ENCODE peak calls at places on chromosome 10, in four cellular contexts. One of them, this sample, is unnamed.

GRCh38 chr10:21724695-21725371 is 190.8 kb downstream of the MLLT10 start:
- DNase-seq in ovary: peak
- DNase-seq in A549: peak
- DNase-seq in stomach: peak
- DNase-seq in this sample: peak

GRCh38 chr10:52757777-52758176 is 14.8 kb downstream of the MBL2 start:
- DNase-seq in ovary: no peak
- DNase-seq in A549: no peak
- DNase-seq in stomach: no peak
- DNase-seq in this sample: no peak

GRCh38 chr10:116097239-116097751 is 175.7 kb downstream of the GFRA1 start:
- DNase-seq in ovary: no peak
- DNase-seq in A549: no peak
- DNase-seq in stomach: no peak
- DNase-seq in this sample: no peak

GRCh38 chr10:104784452-104784851 is 143.4 kb downstream of the SORCS3 start:
- DNase-seq in ovary: no peak
- DNase-seq in A549: no peak
- DNase-seq in stomach: no peak
- DNase-seq in this sample: no peak

GRCh38 chr10:100131571-100131970 is 49.9 kb upstream of the CPN1 start:
- DNase-seq in ovary: no peak
- DNase-seq in A549: no peak
- DNase-seq in stomach: no peak
- DNase-seq in this sample: no peak

GRCh38 chr10:7767209-7767608 is 20.6 kb downstream of the KIN start:
- DNase-seq in ovary: no peak
- DNase-seq in A549: no peak
- DNase-seq in stomach: no peak
- DNase-seq in this sample: no peak

GRCh38 chr10:125043824-125044658 is 102.1 kb downstream of the ZRANB1 start:
- DNase-seq in ovary: peak
- DNase-seq in A549: no peak
- DNase-seq in stomach: no peak
- DNase-seq in this sample: no peak

GRCh38 chr10:86355571-86356038 is 11.0 kb downstream of the GRID1 start:
- DNase-seq in ovary: no peak
- DNase-seq in A549: no peak
- DNase-seq in stomach: no peak
- DNase-seq in this sample: peak

GRCh38 chr10:7576340-7576739 is 90.4 kb downstream of the ITIH5 start:
- DNase-seq in ovary: peak
- DNase-seq in A549: no peak
- DNase-seq in stomach: no peak
- DNase-seq in this sample: no peak

GRCh38 chr10:78045237-78045636 is 11.6 kb downstream of the RPS24 start:
- DNase-seq in ovary: no peak
- DNase-seq in A549: no peak
- DNase-seq in stomach: no peak
- DNase-seq in this sample: no peak

GRCh38 chr10:6171891-6172354 is 30.8 kb upstream of the PFKFB3 start:
- DNase-seq in ovary: no peak
- DNase-seq in A549: no peak
- DNase-seq in stomach: peak
- DNase-seq in this sample: no peak

GRCh38 chr10:28733647-28734046 is 56.3 kb downstream of the BAMBI start:
- DNase-seq in ovary: no peak
- DNase-seq in A549: no peak
- DNase-seq in stomach: no peak
- DNase-seq in this sample: no peak

GRCh38 chr10:70130878-70131559 is 1.6 kb downstream of the AIFM2 start:
- DNase-seq in ovary: no peak
- DNase-seq in A549: no peak
- DNase-seq in stomach: no peak
- DNase-seq in this sample: no peak

GRCh38 chr10:30883116-30883515 is 148.5 kb downstream of the ZNF438 start:
- DNase-seq in ovary: no peak
- DNase-seq in A549: no peak
- DNase-seq in stomach: no peak
- DNase-seq in this sample: no peak

GRCh38 chr10:62742447-62743105 is 61.9 kb upstream of the ADO start:
- DNase-seq in ovary: no peak
- DNase-seq in A549: no peak
- DNase-seq in stomach: no peak
- DNase-seq in this sample: no peak

GRCh38 chr10:117375360-117376147 is at the start of gene PDZD8:
- DNase-seq in ovary: peak
- DNase-seq in A549: peak
- DNase-seq in stomach: peak
- DNase-seq in this sample: peak
- TF ChIP-seq POLR2A in ovary: peak
- TF ChIP-seq POLR2A in A549: peak
- TF ChIP-seq POLR2A in stomach: no peak
- TF ChIP-seq POLR2A in this sample: peak

GRCh38 chr10:92091965-92092364 is 168.4 kb downstream of the BTAF1 start:
- DNase-seq in ovary: no peak
- DNase-seq in A549: no peak
- DNase-seq in stomach: no peak
- DNase-seq in this sample: no peak
- TF ChIP-seq EP300 in ovary: no peak
- TF ChIP-seq EP300 in A549: no peak
- TF ChIP-seq EP300 in stomach: no peak
- TF ChIP-seq EP300 in this sample: no peak

DNA sequence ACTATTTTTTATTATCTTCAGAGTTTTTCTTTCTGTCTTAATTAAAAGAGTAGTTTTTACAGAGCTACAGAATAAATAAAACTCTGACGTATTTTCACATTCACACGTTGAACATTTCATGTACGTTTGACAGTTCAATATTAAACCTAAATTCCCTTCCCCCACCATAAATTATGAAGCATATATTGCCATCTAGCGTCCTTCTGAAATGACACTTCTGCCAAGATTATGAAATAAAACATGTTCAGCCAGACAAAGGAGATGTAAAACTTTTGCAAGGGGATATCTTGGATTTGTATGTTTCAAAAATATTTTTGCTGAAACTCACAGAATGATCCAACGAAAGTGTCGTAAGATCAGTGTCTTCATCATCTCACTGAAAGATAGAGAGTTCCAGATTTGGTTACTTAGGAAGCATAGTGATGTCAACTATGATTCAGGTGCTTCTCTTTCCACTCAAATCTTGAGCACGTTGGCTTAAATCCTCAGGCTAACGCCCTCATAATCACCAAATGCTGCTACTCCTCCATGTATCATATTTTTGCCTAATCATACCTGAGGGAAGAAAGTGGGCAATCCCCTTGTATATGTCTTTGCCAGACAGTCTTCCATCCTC is 904.3 kb downstream of the XPNPEP1 start:
- DNase-seq in ovary: no peak
- DNase-seq in A549: no peak
- DNase-seq in stomach: no peak
- DNase-seq in this sample: no peak
- TF ChIP-seq CTCF in ovary: no peak
- TF ChIP-seq CTCF in A549: no peak
- TF ChIP-seq CTCF in stomach: no peak
- TF ChIP-seq CTCF in this sample: no peak

GRCh38 chr10:119541046-119541445 is 1.5 kb downstream of the RGS10 start:
- DNase-seq in ovary: no peak
- DNase-seq in A549: no peak
- DNase-seq in stomach: no peak
- DNase-seq in this sample: no peak

GRCh38 chr10:119543814-119544642 is 1.5 kb upstream of the RGS10 start:
- DNase-seq in ovary: no peak
- DNase-seq in A549: no peak
- DNase-seq in stomach: no peak
- DNase-seq in this sample: no peak

GRCh38 chr10:119541459-119542356 is 811 bp downstream of the RGS10 start:
- DNase-seq in ovary: peak
- DNase-seq in A549: no peak
- DNase-seq in stomach: peak
- DNase-seq in this sample: no peak

GRCh38 chr10:119542990-119543813 is 683 bp upstream of the RGS10 start:
- DNase-seq in ovary: peak
- DNase-seq in A549: peak
- DNase-seq in stomach: peak
- DNase-seq in this sample: peak

GRCh38 chr10:119542357-119542989 is at the start of gene RGS10:
- DNase-seq in ovary: peak
- DNase-seq in A549: peak
- DNase-seq in stomach: peak
- DNase-seq in this sample: peak
- TF ChIP-seq POLR2A in ovary: peak
- TF ChIP-seq POLR2A in A549: peak
- TF ChIP-seq POLR2A in stomach: no peak
- TF ChIP-seq POLR2A in this sample: peak

GRCh38 chr10:107031981-107032699 is 132.4 kb downstream of the SORCS1 start:
- DNase-seq in ovary: no peak
- DNase-seq in A549: no peak
- DNase-seq in stomach: no peak
- DNase-seq in this sample: no peak
- TF ChIP-seq EP300 in ovary: no peak
- TF ChIP-seq EP300 in A549: no peak
- TF ChIP-seq EP300 in stomach: no peak
- TF ChIP-seq EP300 in this sample: no peak

DNA sequence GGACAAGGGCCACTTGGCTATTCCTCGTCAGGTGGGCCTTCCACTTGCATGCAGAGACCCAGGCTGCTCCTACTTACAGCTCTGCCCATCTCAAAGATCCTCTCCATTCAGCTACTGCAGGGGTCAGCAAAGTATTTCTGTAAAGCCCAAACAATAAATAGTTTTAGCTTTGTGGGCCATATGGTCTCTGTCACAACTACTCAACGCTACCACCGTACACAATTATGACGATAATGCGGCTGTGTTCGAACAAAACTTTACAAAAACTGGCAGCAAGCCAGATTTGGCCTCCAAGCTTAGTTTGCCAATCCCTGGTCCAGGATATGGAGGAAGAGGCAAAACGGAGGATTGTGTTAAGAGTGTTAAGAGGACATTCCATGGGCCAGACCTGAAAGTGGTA is 12.8 kb downstream of the RAB11FIP2 start:
- DNase-seq in ovary: no peak
- DNase-seq in A549: no peak
- DNase-seq in stomach: no peak
- DNase-seq in this sample: no peak
- TF ChIP-seq CTCF in ovary: no peak
- TF ChIP-seq CTCF in A549: no peak
- TF ChIP-seq CTCF in stomach: no peak
- TF ChIP-seq CTCF in this sample: no peak

GRCh38 chr10:43645866-43646265 is 2.8 kb downstream of the ZNF32 start:
- DNase-seq in ovary: no peak
- DNase-seq in A549: no peak
- DNase-seq in stomach: no peak
- DNase-seq in this sample: no peak

GRCh38 chr10:43648083-43648391 is 644 bp downstream of the ZNF32 start:
- DNase-seq in ovary: no peak
- DNase-seq in A549: no peak
- DNase-seq in stomach: no peak
- DNase-seq in this sample: no peak

GRCh38 chr10:43647576-43647975 is 1.1 kb downstream of the ZNF32 start:
- DNase-seq in ovary: no peak
- DNase-seq in A549: no peak
- DNase-seq in stomach: no peak
- DNase-seq in this sample: no peak

GRCh38 chr10:43649149-43649523 is 455 bp upstream of the ZNF32 start:
- DNase-seq in ovary: no peak
- DNase-seq in A549: no peak
- DNase-seq in stomach: no peak
- DNase-seq in this sample: no peak

GRCh38 chr10:43648392-43649148 is at the start of gene ZNF32:
- DNase-seq in ovary: peak
- DNase-seq in A549: peak
- DNase-seq in stomach: peak
- DNase-seq in this sample: peak
- TF ChIP-seq POLR2A in ovary: peak
- TF ChIP-seq POLR2A in A549: peak
- TF ChIP-seq POLR2A in stomach: no peak
- TF ChIP-seq POLR2A in this sample: peak

GRCh38 chr10:119659951-119660350 is 8.8 kb downstream of the BAG3 start:
- DNase-seq in ovary: no peak
- DNase-seq in A549: no peak
- DNase-seq in stomach: no peak
- DNase-seq in this sample: no peak
- TF ChIP-seq EP300 in ovary: no peak
- TF ChIP-seq EP300 in A549: no peak
- TF ChIP-seq EP300 in stomach: peak
- TF ChIP-seq EP300 in this sample: no peak

GRCh38 chr10:90658791-90659190 is 199.0 kb downstream of the HTR7 start:
- DNase-seq in ovary: no peak
- DNase-seq in A549: no peak
- DNase-seq in stomach: no peak
- DNase-seq in this sample: no peak
- TF ChIP-seq CTCF in ovary: no peak
- TF ChIP-seq CTCF in A549: no peak
- TF ChIP-seq CTCF in stomach: no peak
- TF ChIP-seq CTCF in this sample: no peak

DNA sequence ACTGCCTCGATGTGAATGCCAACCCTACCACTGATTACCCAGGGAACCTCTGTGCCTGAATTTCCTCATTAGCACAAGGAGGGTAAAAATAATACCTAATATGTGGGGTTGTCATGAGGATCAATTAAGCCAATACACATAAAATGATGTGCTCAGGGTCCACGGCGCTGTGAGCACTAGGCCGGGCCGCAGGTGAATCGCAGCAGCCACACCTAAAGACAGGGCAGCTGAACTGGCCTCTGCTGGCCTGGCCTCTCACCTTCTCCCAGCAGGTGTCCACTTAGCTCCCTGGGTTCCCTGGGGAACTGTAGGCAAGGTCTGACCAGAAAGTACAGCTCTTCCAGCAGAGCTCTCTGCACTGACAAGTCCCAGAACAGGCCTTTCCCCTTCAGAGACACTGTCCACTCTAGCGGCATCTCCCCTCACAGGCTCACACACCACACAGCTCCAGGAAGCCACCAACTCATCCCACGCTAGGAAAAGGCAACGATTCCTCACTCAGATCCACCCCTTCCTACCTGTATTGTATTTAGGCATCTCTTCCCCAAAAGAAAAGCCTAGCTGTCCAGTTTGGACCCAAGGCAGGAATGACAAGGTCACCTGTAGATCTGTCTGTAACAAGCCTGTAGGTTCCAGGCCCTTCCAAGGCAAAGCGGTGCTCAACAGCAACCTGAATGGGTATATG is 273.1 kb downstream of the USP6NL start:
- DNase-seq in ovary: no peak
- DNase-seq in A549: no peak
- DNase-seq in stomach: no peak
- DNase-seq in this sample: no peak
- TF ChIP-seq POLR2A in ovary: no peak
- TF ChIP-seq POLR2A in A549: no peak
- TF ChIP-seq POLR2A in stomach: no peak
- TF ChIP-seq POLR2A in this sample: no peak